ENCODE peak calls at places on chromosome 9, in four cellular contexts. One of them, this sample, is unnamed.

GRCh38 chr9:136488247-136489214 is 5.7 kb upstream of the SEC16A start:
- DNase-seq in SK-N-SH: peak
- DNase-seq in WTC11: peak
- DNase-seq in K562: peak
- DNase-seq in this sample: no peak

GRCh38 chr9:89923961-89924504 is 319.2 kb downstream of the GADD45G start:
- DNase-seq in K562: peak
- DNase-seq in WTC11: no peak
- DNase-seq in SK-N-SH: no peak
- DNase-seq in this sample: no peak

GRCh38 chr9:79974806-79975422 is 403.1 kb downstream of the TLE4 start:
- DNase-seq in K562: no peak
- DNase-seq in WTC11: no peak
- DNase-seq in SK-N-SH: no peak
- DNase-seq in this sample: no peak

GRCh38 chr9:88390371-88390990 is 2.2 kb downstream of the SPIN1 start:
- DNase-seq in SK-N-SH: no peak
- DNase-seq in K562: no peak
- DNase-seq in WTC11: no peak
- DNase-seq in this sample: no peak

GRCh38 chr9:89678394-89679005 is 73.7 kb downstream of the GADD45G start:
- DNase-seq in SK-N-SH: no peak
- DNase-seq in WTC11: no peak
- DNase-seq in K562: no peak
- DNase-seq in this sample: no peak

GRCh38 chr9:71145179-71145578 is 23.8 kb upstream of the TRPM3 start:
- DNase-seq in WTC11: no peak
- DNase-seq in K562: peak
- DNase-seq in SK-N-SH: no peak
- DNase-seq in this sample: no peak

GRCh38 chr9:109556786-109557185 is 58.7 kb upstream of the PTPN3 start:
- DNase-seq in K562: no peak
- DNase-seq in SK-N-SH: no peak
- DNase-seq in WTC11: no peak
- DNase-seq in this sample: no peak

GRCh38 chr9:99092643-99093491 is 12.0 kb upstream of the TGFBR1 start:
- DNase-seq in K562: peak
- DNase-seq in WTC11: no peak
- DNase-seq in SK-N-SH: no peak
- DNase-seq in this sample: no peak

GRCh38 chr9:85401998-85402397 is 339.8 kb downstream of the AGTPBP1 start:
- DNase-seq in WTC11: no peak
- DNase-seq in SK-N-SH: peak
- DNase-seq in K562: no peak
- DNase-seq in this sample: no peak

DNA sequence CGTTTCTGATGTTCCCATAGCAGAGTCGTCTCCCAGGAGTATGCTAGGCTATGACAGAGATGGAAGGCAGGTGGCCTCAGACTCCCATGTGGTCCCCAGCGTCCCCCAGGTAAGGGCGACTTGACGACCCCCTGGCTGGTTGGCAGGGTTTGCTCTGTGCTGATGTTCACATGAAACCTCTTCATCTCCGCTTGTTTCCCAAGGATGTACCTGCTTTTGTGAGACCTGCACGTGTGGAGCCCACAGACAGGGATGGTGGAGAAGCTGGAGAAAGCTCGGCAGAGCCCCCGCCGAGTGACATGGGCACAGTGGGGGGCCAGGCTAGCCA is 108.3 kb downstream of the WNK2 start:
- DNase-seq in SK-N-SH: no peak
- DNase-seq in K562: no peak
- DNase-seq in WTC11: no peak
- DNase-seq in this sample: no peak
- TF ChIP-seq USF1 in SK-N-SH: no peak
- TF ChIP-seq USF1 in K562: no peak
- TF ChIP-seq USF1 in WTC11: no peak
- TF ChIP-seq USF1 in this sample: no peak

GRCh38 chr9:130222833-130223232 is 42.7 kb upstream of the HMCN2 start:
- DNase-seq in K562: no peak
- DNase-seq in SK-N-SH: no peak
- DNase-seq in WTC11: no peak
- DNase-seq in this sample: no peak
- TF ChIP-seq USF1 in K562: no peak
- TF ChIP-seq USF1 in SK-N-SH: no peak
- TF ChIP-seq USF1 in WTC11: no peak
- TF ChIP-seq USF1 in this sample: no peak

GRCh38 chr9:128529191-128529590 is 23.2 kb upstream of the SPTAN1 start:
- DNase-seq in WTC11: no peak
- DNase-seq in SK-N-SH: no peak
- DNase-seq in K562: no peak
- DNase-seq in this sample: no peak

GRCh38 chr9:128526729-128527128 is 22.2 kb downstream of the GLE1 start:
- DNase-seq in K562: no peak
- DNase-seq in WTC11: no peak
- DNase-seq in SK-N-SH: no peak
- DNase-seq in this sample: no peak

GRCh38 chr9:128528445-128529160 is 23.8 kb upstream of the SPTAN1 start:
- DNase-seq in SK-N-SH: no peak
- DNase-seq in K562: no peak
- DNase-seq in WTC11: no peak
- DNase-seq in this sample: no peak

GRCh38 chr9:128521955-128522354 is 17.4 kb downstream of the GLE1 start:
- DNase-seq in SK-N-SH: no peak
- DNase-seq in K562: no peak
- DNase-seq in WTC11: no peak
- DNase-seq in this sample: no peak

GRCh38 chr9:128523199-128523925 is 18.8 kb downstream of the GLE1 start:
- DNase-seq in SK-N-SH: peak
- DNase-seq in K562: no peak
- DNase-seq in WTC11: peak
- DNase-seq in this sample: no peak
- TF ChIP-seq USF1 in SK-N-SH: no peak
- TF ChIP-seq USF1 in K562: no peak
- TF ChIP-seq USF1 in WTC11: no peak
- TF ChIP-seq USF1 in this sample: no peak

GRCh38 chr9:10052181-10052580 is 560.6 kb downstream of the PTPRD start:
- DNase-seq in SK-N-SH: no peak
- DNase-seq in K562: no peak
- DNase-seq in WTC11: no peak
- DNase-seq in this sample: no peak

GRCh38 chr9:10052916-10053315 is 559.9 kb downstream of the PTPRD start:
- DNase-seq in K562: no peak
- DNase-seq in SK-N-SH: no peak
- DNase-seq in WTC11: no peak
- DNase-seq in this sample: no peak

GRCh38 chr9:10050016-10050415 is 562.8 kb downstream of the PTPRD start:
- DNase-seq in SK-N-SH: no peak
- DNase-seq in K562: no peak
- DNase-seq in WTC11: no peak
- DNase-seq in this sample: no peak

GRCh38 chr9:10055886-10056395 is 556.9 kb downstream of the PTPRD start:
- DNase-seq in WTC11: no peak
- DNase-seq in K562: no peak
- DNase-seq in SK-N-SH: no peak
- DNase-seq in this sample: no peak

DNA sequence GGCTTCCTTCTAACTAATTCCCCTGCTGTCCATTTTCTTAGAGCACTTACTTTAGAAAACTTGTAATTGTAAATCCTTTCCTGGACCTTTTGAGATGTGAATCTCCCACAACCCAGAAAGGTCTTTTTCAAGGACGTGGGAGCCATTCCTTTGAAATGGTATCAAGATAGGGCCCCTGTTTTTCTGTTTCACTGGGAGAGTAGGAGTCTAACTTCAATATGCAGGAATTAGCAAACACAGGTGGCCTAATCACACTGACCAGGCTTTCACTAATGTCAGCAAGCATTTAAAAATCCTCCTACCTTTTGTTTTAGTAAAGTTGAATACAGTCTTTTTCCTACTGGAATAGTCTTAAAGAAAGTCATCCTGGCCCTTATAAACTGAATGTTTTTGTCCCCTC is 558.3 kb downstream of the PTPRD start:
- DNase-seq in SK-N-SH: no peak
- DNase-seq in K562: no peak
- DNase-seq in WTC11: no peak
- DNase-seq in this sample: no peak
- TF ChIP-seq USF1 in SK-N-SH: no peak
- TF ChIP-seq USF1 in K562: no peak
- TF ChIP-seq USF1 in WTC11: no peak
- TF ChIP-seq USF1 in this sample: no peak

GRCh38 chr9:83649515-83649914 is 26.6 kb downstream of the IDNK start:
- DNase-seq in SK-N-SH: peak
- DNase-seq in K562: peak
- DNase-seq in WTC11: peak
- DNase-seq in this sample: no peak

GRCh38 chr9:83651558-83651957 is 28.6 kb downstream of the IDNK start:
- DNase-seq in WTC11: no peak
- DNase-seq in SK-N-SH: no peak
- DNase-seq in K562: no peak
- DNase-seq in this sample: no peak

GRCh38 chr9:83646500-83647239 is 23.7 kb downstream of the IDNK start:
- DNase-seq in SK-N-SH: no peak
- DNase-seq in K562: no peak
- DNase-seq in WTC11: no peak
- DNase-seq in this sample: no peak

GRCh38 chr9:83649080-83649479 is 26.1 kb downstream of the IDNK start:
- DNase-seq in K562: peak
- DNase-seq in WTC11: peak
- DNase-seq in SK-N-SH: peak
- DNase-seq in this sample: no peak
- TF ChIP-seq USF1 in K562: no peak
- TF ChIP-seq USF1 in WTC11: no peak
- TF ChIP-seq USF1 in SK-N-SH: no peak
- TF ChIP-seq USF1 in this sample: no peak

GRCh38 chr9:131180454-131180853 is 55.1 kb downstream of the NUP214 start:
- DNase-seq in WTC11: no peak
- DNase-seq in K562: peak
- DNase-seq in SK-N-SH: no peak
- DNase-seq in this sample: no peak
- TF ChIP-seq USF1 in WTC11: no peak
- TF ChIP-seq USF1 in K562: no peak
- TF ChIP-seq USF1 in SK-N-SH: no peak
- TF ChIP-seq USF1 in this sample: no peak

GRCh38 chr9:28443461-28443860 is 870.2 kb upstream of the C9orf72 start:
- DNase-seq in K562: no peak
- DNase-seq in SK-N-SH: no peak
- DNase-seq in WTC11: no peak
- DNase-seq in this sample: no peak
- TF ChIP-seq USF1 in K562: no peak
- TF ChIP-seq USF1 in SK-N-SH: no peak
- TF ChIP-seq USF1 in WTC11: no peak
- TF ChIP-seq USF1 in this sample: no peak

GRCh38 chr9:83972286-83972685 is 7.7 kb downstream of the HNRNPK start:
- DNase-seq in SK-N-SH: no peak
- DNase-seq in WTC11: no peak
- DNase-seq in K562: no peak
- DNase-seq in this sample: no peak
- TF ChIP-seq USF1 in SK-N-SH: no peak
- TF ChIP-seq USF1 in WTC11: no peak
- TF ChIP-seq USF1 in K562: no peak
- TF ChIP-seq USF1 in this sample: no peak

GRCh38 chr9:108182950-108183381 is 672.8 kb downstream of the ACTL7B start:
- DNase-seq in WTC11: no peak
- DNase-seq in SK-N-SH: no peak
- DNase-seq in K562: no peak
- DNase-seq in this sample: peak
- TF ChIP-seq USF1 in WTC11: no peak
- TF ChIP-seq USF1 in SK-N-SH: no peak
- TF ChIP-seq USF1 in K562: no peak
- TF ChIP-seq USF1 in this sample: no peak